ENCODE peak calls at places on chromosomes 4 and X, in five cellular contexts. T, U, Z, I and Y are unnamed samples.

GRCh38 chr4:25890653-25891485 is 23.2 kb upstream of the SMIM20 start:
- DNase-seq in Z (no peak), I (no peak), T (no peak), U (no peak), Y (no peak)

GRCh38 chr4:168503652-168504362 is 7.0 kb downstream of the PALLD start:
- DNase-seq in I (no peak), Z (no peak), T (no peak), U (no peak), Y (no peak)

GRCh38 chr4:7630559-7631287 is 196.0 kb upstream of the PSAPL1 start:
- DNase-seq in T (peak; percentile 80), I (no peak), U (no peak), Z (peak; percentile 89), Y (peak; percentile 49)

GRCh38 chrX:18566748-18567147 is 105.2 kb downstream of the RS1 start:
- DNase-seq in T (no peak), Z (no peak), U (no peak), I (no peak), Y (no peak)

GRCh38 chr4:118284169-118284568 is 68.6 kb downstream of the PRSS12 start:
- DNase-seq in I (no peak), T (no peak), Z (peak; percentile 13), U (no peak), Y (no peak)

GRCh38 chr4:24664956-24665355 is 80.6 kb upstream of the DHX15 start:
- DNase-seq in I (no peak), T (no peak), U (no peak), Z (peak; percentile 55), Y (no peak)

GRCh38 chrX:3712870-3713224 is 602 bp downstream of the PRKX start:
- DNase-seq in U (peak; percentile 25), Z (no peak), I (no peak), T (peak; percentile 50), Y (peak; percentile 45)

GRCh38 chr4:48831532-48832015 is 686 bp downstream of the OCIAD1 start:
- DNase-seq in T (no peak), I (no peak), U (peak; percentile 8), Z (peak; percentile 16), Y (no peak)

GRCh38 chr4:32393806-32394205 is 1673.6 kb downstream of the PCDH7 start:
- DNase-seq in U (no peak), T (no peak), I (no peak), Z (no peak), Y (no peak)

GRCh38 chr4:20520901-20521300 is 179.4 kb upstream of the PACRGL start:
- DNase-seq in Z (peak; percentile 62), T (no peak), U (no peak), I (no peak), Y (no peak)

GRCh38 chr4:157114671-157115070 is 38.7 kb downstream of the GLRB start:
- DNase-seq in Z (no peak), U (no peak), T (no peak), I (no peak), Y (no peak)

GRCh38 chr4:170827562-170828260 is 738.0 kb upstream of the AADAT start:
- DNase-seq in U (no peak), I (no peak), T (no peak), Z (no peak), Y (no peak)

GRCh38 chr4:151169223-151169622 is 69.8 kb downstream of the RPS3A start:
- DNase-seq in Z (peak; percentile 99), I (no peak), U (peak; percentile 5), T (peak; percentile 72), Y (peak; percentile 64)

GRCh38 chr4:112386051-112386450 is 88.9 kb downstream of the ALPK1 start:
- DNase-seq in Z (no peak), I (no peak), U (no peak), T (no peak), Y (no peak)

GRCh38 chrX:44343412-44343942 is at the start of gene EFHC2:
- DNase-seq in I (peak; percentile 71), Z (no peak), U (peak; percentile 1), T (peak; percentile 53), Y (peak; percentile 81)

GRCh38 chr4:11614426-11614825 is 185.7 kb upstream of the HS3ST1 start:
- DNase-seq in Z (peak; percentile 37), T (no peak), I (no peak), U (no peak), Y (no peak)

GRCh38 chr4:6196871-6197270 is 3.5 kb downstream of the JAKMIP1 start:
- DNase-seq in T (no peak), U (no peak), I (no peak), Z (no peak), Y (no peak)

GRCh38 chr4:80183196-80184052 is 13.9 kb upstream of the PRDM8 start:
- DNase-seq in I (peak; percentile 68), U (no peak), T (peak; percentile 56), Z (no peak), Y (no peak)

GRCh38 chrX:19072372-19072771 is 49.9 kb downstream of the ADGRG2 start:
- DNase-seq in Z (no peak), U (no peak), I (no peak), T (no peak), Y (no peak)

GRCh38 chr4:25509656-25510055 is 132.6 kb downstream of the ANAPC4 start:
- DNase-seq in Z (no peak), U (no peak), I (no peak), T (no peak), Y (no peak)

GRCh38 chr4:184317234-184317918 is 99.7 kb upstream of the ENPP6 start:
- DNase-seq in Z (peak; percentile 16), U (no peak), I (no peak), T (no peak), Y (no peak)

GRCh38 chrX:38854305-38854704 is 53.0 kb downstream of the MID1IP1 start:
- DNase-seq in Z (no peak), I (no peak), U (no peak), T (no peak), Y (no peak)

GRCh38 chrX:69674891-69675290 is 59.0 kb downstream of the EDA start:
- DNase-seq in Z (no peak), U (no peak), I (no peak), T (no peak), Y (no peak)

GRCh38 chrX:136662104-136662503 is 14.1 kb downstream of the CD40LG start:
- DNase-seq in T (no peak), I (no peak), U (peak; percentile 43), Z (no peak), Y (no peak)

GRCh38 chr4:76943790-76944189 is 5.8 kb upstream of the SEPTIN11 start:
- DNase-seq in U (no peak), I (no peak), Z (no peak), T (no peak), Y (no peak)

GRCh38 chr4:173525118-173526033 is 4.7 kb downstream of the HAND2 start:
- DNase-seq in T (peak; percentile 43), I (no peak), Z (no peak), U (no peak), Y (no peak)

GRCh38 chr4:107278791-107279481 is 242.8 kb upstream of the DKK2 start:
- DNase-seq in Z (peak; percentile 58), U (no peak), T (no peak), I (no peak), Y (no peak)
- H3K4me3 ChIP-seq in Z (no peak overlapping the region), U (no peak overlapping the region), T (no peak overlapping the region), I (no peak overlapping the region), Y (no peak overlapping the region)

GRCh38 chrX:12999422-12999821 is 24.5 kb downstream of the TMSB4X start:
- DNase-seq in I (no peak), T (no peak), U (no peak), Z (peak; percentile 32), Y (no peak)
- H3K27ac ChIP-seq in I (peak overlapping the region; percentile 77), T (no peak overlapping the region), U (peak overlapping the region; percentile 58), Z (no peak overlapping the region), Y (peak overlapping the region; percentile 62)

DNA sequence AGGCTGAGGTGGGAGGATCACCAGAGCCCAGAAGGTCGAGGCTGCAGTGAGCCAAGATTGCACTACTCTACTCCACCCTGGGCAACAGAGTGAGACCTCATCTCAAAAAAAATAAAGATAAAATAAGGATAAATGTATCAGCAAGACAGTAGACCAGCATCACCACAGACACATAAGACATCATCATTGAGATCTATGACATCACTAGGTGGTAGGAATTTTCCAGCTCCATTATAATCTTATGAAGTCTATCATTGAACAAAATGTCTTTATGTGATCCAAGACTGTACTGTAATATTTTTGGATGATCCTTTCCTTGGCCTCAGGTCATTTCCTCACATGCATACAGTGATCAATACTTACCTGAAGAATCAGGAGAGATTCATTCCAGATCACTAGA is 8.3 kb upstream of the FAM200B start:
- DNase-seq in U (no peak), Z (no peak), I (no peak), T (no peak), Y (no peak)
- H3K4me1 ChIP-seq in U (no peaks in the 10 kb centered on the region), Z (peaks cover 6% of the 10 kb centered on the region), I (peaks cover 5% of the 10 kb centered on the region), T (no peaks in the 10 kb centered on the region), Y (peaks cover 40% of the 10 kb centered on the region)

DNA sequence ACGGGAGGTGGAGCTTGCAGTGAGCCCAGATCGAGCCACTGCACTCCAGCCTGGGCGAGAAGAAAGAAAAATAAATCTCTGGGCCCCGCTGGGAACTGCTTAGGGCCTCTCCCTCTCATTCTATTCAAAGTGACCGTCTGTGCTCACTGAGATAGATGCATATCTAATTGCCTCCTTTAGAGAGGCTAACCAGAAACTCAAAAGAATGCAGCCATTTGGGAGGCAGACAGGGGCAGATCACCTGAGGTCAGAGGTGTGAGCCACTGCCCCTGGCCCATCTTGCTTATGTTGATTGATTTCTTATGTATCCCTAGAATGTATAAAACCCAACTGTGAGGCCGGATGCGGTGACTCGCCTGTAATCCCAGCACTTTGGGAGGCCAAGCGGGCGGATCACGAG is 6.2 kb upstream of the CSF2RA start:
- DNase-seq in Z (no peak), T (peak; percentile 7), U (no peak), I (no peak), Y (peak; percentile 4)
- H3K4me3 ChIP-seq in Z (no peak overlapping the region), T (no peak overlapping the region), U (no peak overlapping the region), I (no peak overlapping the region), Y (no peak overlapping the region)